ENCODE peak calls at places on chromosomes 12 and 14, in six cellular contexts. M, N, Z, D, U and W are unnamed samples.

GRCh38 chr14:75934998-75935628 is 46.7 kb downstream of the TGFB3 start:
- DNase-seq in M (peak; percentile 93), N (no peak), Z (no peak), D (no peak), U (no peak), W (no peak)

GRCh38 chr14:69739486-69739885 is 27.5 kb upstream of the SRSF5 start:
- DNase-seq in U (no peak), N (no peak), M (no peak), Z (peak; percentile 56), D (no peak), W (no peak)

GRCh38 chr14:68733086-68733621 is 59.7 kb downstream of the ZFP36L1 start:
- DNase-seq in M (peak; percentile 75), N (no peak), U (no peak), D (peak; percentile 63), Z (peak; percentile 69), W (peak; percentile 48)

GRCh38 chr12:8078400-8078799 is 3.7 kb upstream of the NECAP1 start:
- DNase-seq in D (peak; percentile 21), U (no peak), N (peak; percentile 61), M (peak; percentile 64), Z (peak; percentile 28), W (peak; percentile 37)

GRCh38 chr14:34043627-34044372 is 92.9 kb upstream of the EGLN3 start:
- DNase-seq in U (no peak), Z (peak; percentile 90), N (peak; percentile 40), M (no peak), D (peak; percentile 73), W (peak; percentile 77)

GRCh38 chr12:88393017-88393767 is 187.1 kb downstream of the KITLG start:
- DNase-seq in N (no peak), M (no peak), Z (peak; percentile 62), U (no peak), D (peak; percentile 16), W (peak; percentile 56)

GRCh38 chr14:101707285-101707842 is 54.1 kb upstream of the PPP2R5C start:
- DNase-seq in N (peak; percentile 54), M (peak; percentile 83), U (peak; percentile 59), Z (peak; percentile 70), D (peak; percentile 82), W (peak; percentile 58)

GRCh38 chr14:74712499-74713394 is at the start of the genes AREL1 and FCF1:
- DNase-seq in N (peak; percentile 73), U (no peak), Z (peak; percentile 84), D (peak; percentile 90), M (peak; percentile 95), W (peak; percentile 87)

GRCh38 chr12:93729934-93730333 is 52.8 kb downstream of the CRADD start:
- DNase-seq in U (no peak), D (no peak), Z (no peak), M (no peak), N (no peak), W (no peak)

GRCh38 chr14:31969841-31970240 is 107.3 kb upstream of the ARHGAP5 start:
- DNase-seq in Z (no peak), D (no peak), U (peak; percentile 71), N (no peak), M (no peak), W (no peak)

GRCh38 chr12:58425481-58426392 is 484.4 kb downstream of the ATP23 start:
- DNase-seq in M (peak; percentile 31), N (no peak), Z (peak; percentile 98), U (no peak), D (peak; percentile 30), W (peak; percentile 92)

GRCh38 chr12:15180975-15181683 is 40.1 kb downstream of the RERG start:
- DNase-seq in Z (no peak), N (no peak), U (no peak), D (no peak), M (no peak), W (no peak)

GRCh38 chr14:74504874-74505617 is 11.5 kb downstream of the ISCA2 start:
- DNase-seq in M (no peak), U (no peak), D (no peak), Z (no peak), N (no peak), W (no peak)